ENCODE peak calls at places on chromosome 21, in five cellular contexts. T is GM12878, J is NCI-H2171 treated with DMSO at 0.1 percent for 48 hours, B is IMR-90, F is frontal cortex. K is an unnamed sample.

GRCh38 chr21:28142692-28143091 is 850.0 kb downstream of the LTN1 start:
- DNase-seq in T (no peak), J (no peak), B (peak), F (no peak), K (peak)

GRCh38 chr21:38333290-38334272 is 76.8 kb downstream of the KCNJ15 start:
- DNase-seq in T (no peak), J (no peak), B (no peak), F (no peak), K (no peak)

GRCh38 chr21:44987886-44988606 is 48.2 kb downstream of the SLX9 start:
- DNase-seq in T (no peak), J (no peak), B (no peak), F (no peak), K (no peak)

GRCh38 chr21:33418686-33419085 is 15.5 kb downstream of the IFNGR2 start:
- DNase-seq in T (no peak), J (no peak), B (no peak), F (no peak), K (no peak)

GRCh38 chr21:15617968-15618367 is 111.8 kb upstream of the USP25 start:
- DNase-seq in T (no peak), J (no peak), B (peak), F (no peak), K (peak)

GRCh38 chr21:29288239-29288638 is 10.5 kb upstream of the BACH1 start:
- DNase-seq in T (no peak), J (no peak), B (no peak), F (no peak), K (no peak)

GRCh38 chr21:44773291-44773932 is 28.2 kb downstream of the UBE2G2 start:
- DNase-seq in T (no peak), J (no peak), B (no peak), F (no peak), K (no peak)

GRCh38 chr21:36072453-36073167 is 2.8 kb downstream of the CBR1 start:
- DNase-seq in T (no peak), J (no peak), B (no peak), F (no peak), K (no peak)

GRCh38 chr21:46154155-46154954 is 1.0 kb downstream of the FTCD start:
- DNase-seq in T (no peak), J (no peak), B (no peak), F (no peak), K (no peak)

GRCh38 chr21:15679630-15680029 is 50.2 kb upstream of the USP25 start:
- DNase-seq in T (no peak), J (no peak), B (no peak), F (no peak), K (no peak)

GRCh38 chr21:34834852-34835501 is 166.2 kb downstream of the CLIC6 start:
- DNase-seq in T (no peak), J (peak), B (no peak), F (no peak), K (no peak)

GRCh38 chr21:38479641-38480515 is 18.4 kb downstream of the ERG start:
- DNase-seq in T (no peak), J (no peak), B (no peak), F (no peak), K (no peak)

GRCh38 chr21:44272231-44272858 is 10.6 kb upstream of the DNMT3L start:
- DNase-seq in T (no peak), J (no peak), B (no peak), F (no peak), K (no peak)